ENCODE peak calls at places on chromosomes 16 and 17, in five cellular contexts. L is right cardiac atrium; K is CD4-positive, alpha-beta T cell; A is aorta; E is left lung. I is an unnamed sample. For H3K9me3, the result is how much of the 10 kb centered on the place peaks cover.

GRCh38 chr17:30344283-30345088 is 10.6 kb upstream of the TMIGD1 start:
- ATAC-seq in L (peak), K (no peak), A (peak), E (peak), I (peak)

GRCh38 chr17:42512733-42513251 is 23.2 kb upstream of the NAGLU start:
- ATAC-seq in L (peak), K (no peak), A (no peak), E (no peak), I (no peak)

GRCh38 chr17:58005031-58005727 is 1.9 kb downstream of the SRSF1 start:
- ATAC-seq in L (no peak), K (no peak), A (no peak), E (no peak), I (no peak)

GRCh38 chr16:23206986-23207385 is 24.4 kb downstream of the SCNN1G start:
- ATAC-seq in L (no peak), K (no peak), A (no peak), E (no peak), I (no peak)

GRCh38 chr16:80993293-80993691 is 13.4 kb downstream of the CMC2 start:
- ATAC-seq in L (peak), K (no peak), A (peak), E (peak), I (no peak)

GRCh38 chr16:3009568-3010390 is 2.9 kb upstream of the CLDN9 start:
- ATAC-seq in L (no peak), K (no peak), A (no peak), E (peak), I (no peak)

GRCh38 chr16:23803591-23804123 is 32.1 kb upstream of the PRKCB start:
- ATAC-seq in L (no peak), K (peak), A (no peak), E (peak), I (no peak)

GRCh38 chr16:29662729-29663019 is 373 bp upstream of the SPN start:
- ATAC-seq in L (no peak), K (peak), A (no peak), E (no peak), I (no peak)

GRCh38 chr17:77471984-77472836 is 331.4 kb downstream of the SEC14L1 start:
- ATAC-seq in L (peak), K (peak), A (no peak), E (peak), I (peak)

GRCh38 chr16:86997058-86997457 is 320.1 kb downstream of the C16orf95 start:
- ATAC-seq in L (no peak), K (no peak), A (no peak), E (no peak), I (no peak)

GRCh38 chr16:53744449-53744848 is 40.5 kb downstream of the FTO start:
- ATAC-seq in L (no peak), K (peak), A (no peak), E (no peak), I (no peak)

GRCh38 chr16:6828690-6829089 is 504.0 kb upstream of the RBFOX1 start:
- ATAC-seq in L (no peak), K (no peak), A (no peak), E (no peak), I (no peak)

GRCh38 chr16:78984324-78984723 is 616.2 kb downstream of the MAF start:
- ATAC-seq in L (no peak), K (no peak), A (no peak), E (no peak), I (no peak)

GRCh38 chr16:426115-426905 is 861 bp downstream of the RAB11FIP3 start:
- ATAC-seq in L (no peak), K (no peak), A (no peak), E (no peak), I (peak)

GRCh38 chr17:34443832-34444469 is 80.9 kb upstream of the CCL1 start:
- ATAC-seq in L (peak), K (no peak), A (no peak), E (peak), I (no peak)

GRCh38 chr16:78553268-78554044 is 454.0 kb downstream of the WWOX start:
- ATAC-seq in L (no peak), K (no peak), A (no peak), E (no peak), I (no peak)

GRCh38 chr17:29574732-29575510 is 6.4 kb downstream of the TP53I13 start:
- ATAC-seq in L (no peak), K (no peak), A (no peak), E (no peak), I (no peak)

GRCh38 chr17:50779747-50780363 is 12.5 kb upstream of the ANKRD40CL start:
- ATAC-seq in L (no peak), K (peak), A (no peak), E (no peak), I (no peak)

GRCh38 chr16:76571755-76572154 is 294.6 kb downstream of the CNTNAP4 start:
- ATAC-seq in L (no peak), K (no peak), A (no peak), E (no peak), I (no peak)

GRCh38 chr16:83606486-83607030 is 201.2 kb upstream of the HSBP1 start:
- ATAC-seq in L (no peak), K (no peak), A (no peak), E (no peak), I (no peak)

GRCh38 chr17:50133028-50133768 is 3.2 kb upstream of the SAMD14 start:
- ATAC-seq in L (peak), K (no peak), A (peak), E (peak), I (peak)

GRCh38 chr17:28347261-28347891 is 10.0 kb downstream of the POLDIP2 start:
- ATAC-seq in L (peak), K (no peak), A (no peak), E (no peak), I (no peak)

GRCh38 chr17:63035271-63035670 is 69.2 kb downstream of the TANC2 start:
- ATAC-seq in L (no peak), K (no peak), A (no peak), E (no peak), I (no peak)

GRCh38 chr16:4578961-4579530 is 22.9 kb downstream of the C16orf96 start:
- ATAC-seq in L (no peak), K (no peak), A (no peak), E (no peak), I (no peak)
- H3K9me3 ChIP-seq in L (under half), K (under half), A (under half), E (under half), I (under half)

GRCh38 chr16:60299345-60299744 is 1565.2 kb upstream of the GOT2 start:
- ATAC-seq in L (no peak), K (no peak), A (no peak), E (no peak), I (no peak)
- H3K9me3 ChIP-seq in L (under half), K (under half), A (under half), E (under half), I (under half)

GRCh38 chr16:35572186-35572585 is 2112.8 kb downstream of the TP53TG3F start:
- ATAC-seq in L (no peak), K (no peak), A (no peak), E (no peak), I (no peak)
- H3K9me3 ChIP-seq in L (under half), K (under half), A (under half), E (under half), I (under half)

GRCh38 chr17:5182597-5183409 is 8.9 kb downstream of the ZNF594 start:
- ATAC-seq in L (no peak), K (no peak), A (no peak), E (no peak), I (no peak)

GRCh38 chr17:5184284-5184683 is 7.4 kb downstream of the ZNF594 start:
- ATAC-seq in L (no peak), K (no peak), A (no peak), E (no peak), I (no peak)

GRCh38 chr17:5179003-5179402 is 12.7 kb downstream of the ZNF594 start:
- ATAC-seq in L (no peak), K (no peak), A (no peak), E (no peak), I (no peak)

GRCh38 chr17:5181509-5182305 is 10.0 kb downstream of the ZNF594 start:
- ATAC-seq in L (no peak), K (no peak), A (no peak), E (no peak), I (no peak)

GRCh38 chr17:5183410-5183793 is 8.3 kb downstream of the ZNF594 start:
- ATAC-seq in L (no peak), K (no peak), A (no peak), E (no peak), I (no peak)
- H3K9me3 ChIP-seq in L (under half), K (half or more), A (under half), E (under half), I (half or more)

GRCh38 chr16:5427571-5427970 is 330.0 kb upstream of the EEF2KMT start:
- ATAC-seq in L (no peak), K (no peak), A (no peak), E (no peak), I (no peak)

GRCh38 chr16:5430598-5430997 is 333.0 kb upstream of the EEF2KMT start:
- ATAC-seq in L (no peak), K (no peak), A (no peak), E (no peak), I (no peak)

GRCh38 chr16:5428932-5429331 is 331.3 kb upstream of the EEF2KMT start:
- ATAC-seq in L (no peak), K (no peak), A (no peak), E (no peak), I (no peak)

GRCh38 chr16:5432166-5432565 is 334.6 kb upstream of the EEF2KMT start:
- ATAC-seq in L (no peak), K (no peak), A (no peak), E (no peak), I (no peak)
- H3K9me3 ChIP-seq in L (under half), K (under half), A (under half), E (under half), I (under half)

DNA sequence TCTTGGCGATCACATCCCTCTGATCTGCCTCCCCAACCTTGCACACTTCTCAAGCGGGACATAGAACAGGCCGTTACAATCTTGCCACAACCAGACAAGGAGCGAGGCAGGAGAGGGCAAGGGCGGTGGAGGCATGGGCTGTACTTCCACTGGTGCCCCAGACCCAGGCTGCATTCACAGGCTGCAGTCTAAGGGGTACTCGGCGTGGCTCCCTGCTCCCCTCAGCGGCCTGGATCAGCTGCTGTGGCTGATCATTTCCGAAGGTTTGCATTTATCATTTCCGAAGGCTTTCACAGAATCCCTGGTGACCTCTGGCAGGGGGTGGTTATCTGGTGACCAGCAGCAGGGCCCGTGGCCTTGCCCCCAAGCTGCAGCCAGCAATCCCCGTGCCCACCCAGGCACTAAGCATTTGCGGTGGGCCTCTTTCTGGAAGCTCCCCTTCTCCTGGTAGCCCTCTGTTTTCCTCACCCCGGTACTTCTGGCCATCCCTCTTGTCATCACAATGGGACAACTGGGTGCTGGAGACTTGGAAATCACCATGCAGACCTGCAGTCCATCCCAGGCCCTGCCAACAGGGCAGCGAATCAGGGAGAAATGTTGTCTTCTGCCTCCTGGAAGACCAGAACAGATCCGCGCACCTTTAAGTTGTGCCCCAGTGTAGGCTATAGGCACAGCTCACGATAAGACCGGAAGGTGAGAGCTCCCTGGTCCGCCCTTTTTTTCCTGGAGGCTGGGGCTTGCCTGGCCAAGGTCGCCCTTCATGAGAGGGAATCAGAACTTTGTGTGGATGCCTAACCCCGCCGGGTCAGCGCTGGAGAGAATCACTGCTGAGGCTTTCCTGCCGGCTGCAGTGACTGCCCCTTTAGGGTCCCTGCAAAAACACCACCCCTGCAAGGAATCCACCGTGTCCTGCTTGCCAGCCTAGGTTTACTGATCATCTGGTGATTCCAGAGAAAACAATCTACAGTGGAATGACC is 1739.1 kb downstream of the TP53TG3F start:
- ATAC-seq in L (no peak), K (no peak), A (no peak), E (no peak), I (no peak)
- H3K9me3 ChIP-seq in L (under half), K (under half), A (under half), E (under half), I (under half)

GRCh38 chr16:35734728-35735402 is 2275.5 kb downstream of the TP53TG3F start:
- ATAC-seq in L (no peak), K (no peak), A (peak), E (no peak), I (no peak)
- H3K9me3 ChIP-seq in L (under half), K (under half), A (under half), E (under half), I (under half)

GRCh38 chr17:27216836-27217235 is 77.1 kb upstream of the WSB1 start:
- ATAC-seq in L (no peak), K (no peak), A (no peak), E (peak), I (no peak)

GRCh38 chr17:27222515-27222914 is 71.4 kb upstream of the WSB1 start:
- ATAC-seq in L (no peak), K (no peak), A (no peak), E (no peak), I (no peak)

GRCh38 chr17:27218041-27218440 is 75.9 kb upstream of the WSB1 start:
- ATAC-seq in L (no peak), K (no peak), A (no peak), E (no peak), I (no peak)

GRCh38 chr17:27217631-27218030 is 76.3 kb upstream of the WSB1 start:
- ATAC-seq in L (no peak), K (no peak), A (no peak), E (peak), I (no peak)

GRCh38 chr17:27218719-27219488 is 75.0 kb upstream of the WSB1 start:
- ATAC-seq in L (no peak), K (no peak), A (no peak), E (no peak), I (no peak)
- H3K9me3 ChIP-seq in L (under half), K (under half), A (under half), E (under half), I (under half)